ENCODE peak calls at places on chromosome 5, in seven cellular contexts. S is RPMI7951; Z is C1 segment of cervical spinal cord; A is GM04504; X is NCI-H774; T is stimulated activated CD4-positive, alpha-beta T cell treated with anti-CD3 and anti-CD28 coated beads, Interleukin-4, amount 100 ng/mL, for 24 hours; C is glutamatergic neuron. B is an unnamed sample.
A peak's percentile ranks its signal among the peaks of the same experiment; 100 is the strongest.

GRCh38 chr5:80998590-80998979 is 38.4 kb downstream of the RASGRF2 start:
- DNase-seq in S (peak; percentile 7), Z (no peak), A (no peak), X (no peak), T (peak; percentile 40), C (no peak), B (no peak)

GRCh38 chr5:32618962-32619361 is 33.6 kb downstream of the SUB1 start:
- DNase-seq in S (peak; percentile 2), Z (no peak), A (no peak), X (no peak), T (no peak), C (no peak), B (no peak)

GRCh38 chr5:134125195-134126015 is 10.9 kb downstream of the TCF7 start:
- DNase-seq in S (peak; percentile 86), Z (no peak), A (peak; percentile 93), X (no peak), T (no peak), C (no peak), B (peak; percentile 34)

GRCh38 chr5:78773655-78774054 is 125.1 kb upstream of the LHFPL2 start:
- DNase-seq in S (no peak), Z (no peak), A (no peak), X (no peak), T (no peak), C (no peak), B (no peak)

GRCh38 chr5:17218353-17219005 is 1.0 kb downstream of the BASP1 start:
- DNase-seq in S (peak; percentile 54), Z (no peak), A (peak; percentile 60), X (no peak), T (no peak), C (no peak), B (no peak)

GRCh38 chr5:125595095-125595494 is 828.1 kb upstream of the GRAMD2B start:
- DNase-seq in S (peak; percentile 47), Z (no peak), A (peak; percentile 3), X (no peak), T (no peak), C (no peak), B (peak; percentile 14)

GRCh38 chr5:163888366-163888765 is 382.9 kb downstream of the MAT2B start:
- DNase-seq in S (peak; percentile 25), Z (no peak), A (no peak), X (no peak), T (no peak), C (no peak), B (no peak)

GRCh38 chr5:39476466-39477215 is 51.9 kb upstream of the DAB2 start:
- DNase-seq in S (peak; percentile 47), Z (no peak), A (peak; percentile 75), X (no peak), T (no peak), C (no peak), B (no peak)

GRCh38 chr5:127957183-127957582 is 126.4 kb upstream of the SLC12A2 start:
- DNase-seq in S (peak; percentile 78), Z (no peak), A (peak; percentile 60), X (no peak), T (no peak), C (peak; percentile 43), B (no peak)

GRCh38 chr5:138874771-138875628 is at the start of gene LRRTM2:
- DNase-seq in S (peak; percentile 80), Z (no peak), A (peak; percentile 45), X (no peak), T (no peak), C (peak; percentile 52), B (no peak)

B was measured in amygdala.